ENCODE peak calls at places on chromosomes 5 and 9, in nine cellular contexts. C, R, Q, Z, V, U, O, X and T are unnamed samples.

GRCh38 chr9:135410831-135411473 is 68.6 kb upstream of the PPP1R26 start:
- DNase-seq in C (no peak), R (no peak), Q (no peak), Z (no peak), V (no peak), U (no peak), O (no peak), X (no peak), T (no peak)

GRCh38 chr9:107597743-107598217 is 108.2 kb upstream of the KLF4 start:
- DNase-seq in C (no peak), R (no peak), Q (peak; percentile 81), Z (no peak), V (no peak), U (no peak), O (peak; percentile 71), X (no peak), T (no peak)

GRCh38 chr9:124353811-124354274 is 61.4 kb downstream of the PSMB7 start:
- DNase-seq in C (peak; percentile 38), R (no peak), Q (peak; percentile 80), Z (no peak), V (no peak), U (no peak), O (no peak), X (no peak), T (no peak)

GRCh38 chr9:111759762-111760639 is 34.7 kb downstream of the SHOC1 start:
- DNase-seq in C (peak; percentile 63), R (no peak), Q (peak; percentile 91), Z (peak; percentile 42), V (peak; percentile 36), U (no peak), O (no peak), X (peak; percentile 18), T (no peak)

GRCh38 chr9:15135167-15135792 is 171.7 kb downstream of the TTC39B start:
- DNase-seq in C (peak; percentile 76), R (no peak), Q (peak; percentile 73), Z (peak; percentile 60), V (peak; percentile 51), U (no peak), O (peak; percentile 51), X (peak; percentile 8), T (no peak)

GRCh38 chr9:121895836-121896544 is 197.1 kb downstream of the TTLL11 start:
- DNase-seq in C (no peak), R (no peak), Q (peak; percentile 47), Z (no peak), V (peak; percentile 76), U (no peak), O (no peak), X (no peak), T (no peak)

GRCh38 chr9:87686520-87687090 is 39.3 kb upstream of the CTSL start:
- DNase-seq in C (no peak), R (no peak), Q (no peak), Z (no peak), V (no peak), U (no peak), O (no peak), X (no peak), T (no peak)

GRCh38 chr9:135335691-135336181 is 143.8 kb upstream of the PPP1R26 start:
- DNase-seq in C (no peak), R (no peak), Q (no peak), Z (no peak), V (peak; percentile 25), U (no peak), O (peak; percentile 25), X (no peak), T (no peak)

GRCh38 chr5:98320317-98320716 is 453.1 kb upstream of the RGMB start:
- DNase-seq in C (no peak), R (no peak), Q (no peak), Z (no peak), V (no peak), U (no peak), O (no peak), X (no peak), T (no peak)

GRCh38 chr9:103992938-103993595 is 101.0 kb upstream of the SMC2 start:
- DNase-seq in C (no peak), R (no peak), Q (no peak), Z (no peak), V (no peak), U (no peak), O (no peak), X (no peak), T (no peak)

GRCh38 chr5:51398875-51399635 is 15.8 kb downstream of the ISL1 start:
- DNase-seq in C (no peak), R (no peak), Q (no peak), Z (no peak), V (no peak), U (no peak), O (no peak), X (no peak), T (no peak)

GRCh38 chr5:170273968-170274710 is 23.4 kb downstream of the LCP2 start:
- DNase-seq in C (no peak), R (no peak), Q (peak; percentile 46), Z (no peak), V (peak; percentile 51), U (no peak), O (no peak), X (peak; percentile 43), T (no peak)

GRCh38 chr5:179345429-179346321 is at the start of gene ADAMTS2:
- DNase-seq in C (peak; percentile 88), R (no peak), Q (peak; percentile 8), Z (peak; percentile 41), V (peak; percentile 30), U (no peak), O (no peak), X (no peak), T (no peak)

GRCh38 chr9:99385215-99385614 is 163.1 kb downstream of the SEC61B start:
- DNase-seq in C (no peak), R (no peak), Q (no peak), Z (no peak), V (no peak), U (no peak), O (no peak), X (no peak), T (no peak)

GRCh38 chr5:7848296-7848695 is 2.6 kb downstream of the CFAP90 start:
- DNase-seq in C (peak; percentile 31), R (no peak), Q (no peak), Z (no peak), V (no peak), U (no peak), O (no peak), X (no peak), T (no peak)

GRCh38 chr5:257148-257547 is 14.3 kb upstream of the PDCD6 start:
- DNase-seq in C (no peak), R (no peak), Q (no peak), Z (no peak), V (no peak), U (no peak), O (no peak), X (no peak), T (no peak)

GRCh38 chr5:33850100-33850594 is 41.6 kb downstream of the ADAMTS12 start:
- DNase-seq in C (no peak), R (no peak), Q (peak; percentile 96), Z (no peak), V (no peak), U (peak; percentile 1), O (no peak), X (no peak), T (no peak)

GRCh38 chr5:95963650-95964410 is 2.2 kb upstream of the ELL2 start:
- DNase-seq in C (no peak), R (no peak), Q (peak; percentile 67), Z (no peak), V (no peak), U (no peak), O (no peak), X (no peak), T (no peak)

GRCh38 chr5:169435506-169436230 is 134.7 kb upstream of the SLIT3 start:
- DNase-seq in C (peak; percentile 61), R (no peak), Q (no peak), Z (no peak), V (no peak), U (no peak), O (no peak), X (no peak), T (no peak)

GRCh38 chr5:82352146-82352791 is 74.1 kb upstream of the RPS23 start:
- DNase-seq in C (no peak), R (no peak), Q (no peak), Z (no peak), V (no peak), U (no peak), O (no peak), X (no peak), T (no peak)

GRCh38 chr5:38673671-38674071 is 117.2 kb upstream of the LIFR start:
- DNase-seq in C (no peak), R (no peak), Q (peak; percentile 22), Z (no peak), V (no peak), U (no peak), O (no peak), X (no peak), T (no peak)

GRCh38 chr5:128081111-128081865 is 2.3 kb upstream of the SLC12A2 start:
- DNase-seq in C (peak; percentile 15), R (no peak), Q (peak; percentile 53), Z (no peak), V (no peak), U (no peak), O (no peak), X (no peak), T (no peak)

GRCh38 chr5:4549351-4549750 is 590.8 kb upstream of the ADAMTS16 start:
- DNase-seq in C (no peak), R (no peak), Q (no peak), Z (no peak), V (no peak), U (no peak), O (no peak), X (no peak), T (no peak)

GRCh38 chr5:141663506-141663905 is 12.3 kb upstream of the FCHSD1 start:
- DNase-seq in C (no peak), R (no peak), Q (no peak), Z (no peak), V (no peak), U (no peak), O (no peak), X (no peak), T (no peak)

GRCh38 chr9:120481842-120482241 is 98.1 kb downstream of the CDK5RAP2 start:
- DNase-seq in C (no peak), R (no peak), Q (no peak), Z (no peak), V (no peak), U (no peak), O (no peak), X (no peak), T (no peak)

GRCh38 chr5:169300468-169301385 is at the start of gene SLIT3:
- DNase-seq in C (peak; percentile 93), R (no peak), Q (peak; percentile 73), Z (no peak), V (peak; percentile 67), U (no peak), O (no peak), X (no peak), T (no peak)

GRCh38 chr5:140072812-140073211 is 29.7 kb upstream of the NRG2 start:
- DNase-seq in C (no peak), R (no peak), Q (no peak), Z (no peak), V (no peak), U (no peak), O (no peak), X (no peak), T (no peak)

GRCh38 chr9:76644647-76645250 is 119.5 kb upstream of the PCA3 start:
- DNase-seq in C (no peak), R (no peak), Q (no peak), Z (no peak), V (no peak), U (no peak), O (no peak), X (no peak), T (no peak)

GRCh38 chr9:8825600-8826147 is 1026.1 kb upstream of the DMAC1 start:
- DNase-seq in C (no peak), R (no peak), Q (no peak), Z (no peak), V (no peak), U (no peak), O (no peak), X (no peak), T (no peak)

GRCh38 chr9:37998881-37999311 is 70.1 kb downstream of the SHB start:
- DNase-seq in C (no peak), R (no peak), Q (peak; percentile 38), Z (no peak), V (no peak), U (no peak), O (peak; percentile 21), X (no peak), T (no peak)

GRCh38 chr9:20321683-20322082 is 300.6 kb downstream of the MLLT3 start:
- DNase-seq in C (no peak), R (no peak), Q (peak; percentile 12), Z (no peak), V (no peak), U (no peak), O (no peak), X (peak; percentile 22), T (no peak)